ENCODE peak calls at places on chromosome 12, in ten cellular contexts. A is mammary epithelial cell, Q is GM10248, X is ovary, C is activated B cell treated with CpG ODN at 0.5 μM for 24 hours, T is A673, H is GM20000, R is tibial artery, Y is brain microvascular endothelial cell, V is heart right ventricle. B is an unnamed sample.
A peak's percentile ranks its signal among the peaks of the same experiment; 100 is the strongest.

GRCh38 chr12:119153477-119154434 is 25.0 kb upstream of the HSPB8 start:
- DNase-seq in H (no peak), X (peak; percentile 49), C (no peak), T (peak; percentile 25), Y (peak; percentile 36), V (peak; percentile 67), R (peak; percentile 89), A (no peak), Q (no peak), B (peak; percentile 30)

GRCh38 chr12:99381992-99382391 is 265.6 kb upstream of the GARIN6 start:
- DNase-seq in A (peak; percentile 1), Y (no peak), T (no peak), R (no peak), V (no peak), X (no peak), H (peak; percentile 16), Q (peak; percentile 33), C (no peak), B (no peak)

GRCh38 chr12:132488127-132489077 is 1.5 kb upstream of the FBRSL1 start:
- DNase-seq in R (no peak), X (no peak), Q (no peak), H (no peak), C (no peak), V (peak; percentile 61), A (no peak), T (no peak), Y (no peak), B (peak; percentile 49)

GRCh38 chr12:105330938-105331804 is 680 bp downstream of the C12orf75 start:
- DNase-seq in H (peak; percentile 39), V (peak; percentile 17), T (peak; percentile 47), Y (peak; percentile 16), C (no peak), A (peak; percentile 27), X (peak; percentile 29), R (no peak), Q (peak; percentile 41), B (peak; percentile 61)

GRCh38 chr12:103279444-103279843 is 216.3 kb downstream of the C12orf42 start:
- DNase-seq in C (no peak), R (no peak), T (no peak), Q (peak; percentile 67), A (peak; percentile 25), V (no peak), X (no peak), H (peak; percentile 53), Y (no peak), B (no peak)

GRCh38 chr12:6426882-6427671 is 17.7 kb upstream of the CD27 start:
- DNase-seq in Q (peak; percentile 81), C (peak; percentile 71), X (no peak), V (no peak), T (no peak), R (no peak), Y (no peak), A (no peak), H (peak; percentile 74), B (peak; percentile 99)

GRCh38 chr12:77120695-77121094 is 55.3 kb upstream of the E2F7 start:
- DNase-seq in V (no peak), Q (no peak), C (no peak), Y (peak; percentile 52), H (no peak), T (peak; percentile 22), R (no peak), A (peak; percentile 42), X (no peak), B (no peak)

GRCh38 chr12:25557830-25558436 is 4.8 kb upstream of the LMNTD1 start:
- DNase-seq in V (no peak), T (peak; percentile 64), Y (peak; percentile 40), H (peak; percentile 8), A (peak; percentile 45), Q (peak; percentile 10), C (no peak), R (no peak), X (no peak), B (peak; percentile 44)

DNA sequence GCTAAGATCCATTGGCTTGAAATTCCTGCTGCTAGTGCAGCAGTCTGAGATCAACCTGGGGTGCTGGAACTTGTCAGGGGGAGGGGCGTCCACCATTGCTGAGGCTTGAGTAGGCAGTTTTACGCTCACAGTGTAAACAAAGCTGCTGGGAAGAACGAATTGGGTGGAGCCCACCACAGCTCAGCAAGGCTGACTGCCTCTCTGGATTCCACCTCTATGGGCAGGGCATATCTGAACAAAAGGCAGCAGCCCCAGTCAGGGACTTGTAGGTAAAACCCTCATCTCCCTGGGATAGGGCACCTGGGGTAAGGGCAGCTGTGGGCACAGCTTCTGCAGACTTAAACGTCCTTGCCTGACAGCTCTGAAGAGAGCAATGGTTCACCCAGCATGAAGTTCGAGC is 191.7 kb downstream of the ALG10B start:
- DNase-seq in X (no peak), Q (no peak), R (no peak), V (no peak), C (no peak), T (no peak), H (no peak), A (peak; percentile 19), Y (no peak), B (no peak)
- TF ChIP-seq CTCF in X (no peak), Q (no peak), R (no peak), V (no peak), C (no peak), T (no peak), H (no peak), A (no peak), Y (no peak), B (no peak)

DNA sequence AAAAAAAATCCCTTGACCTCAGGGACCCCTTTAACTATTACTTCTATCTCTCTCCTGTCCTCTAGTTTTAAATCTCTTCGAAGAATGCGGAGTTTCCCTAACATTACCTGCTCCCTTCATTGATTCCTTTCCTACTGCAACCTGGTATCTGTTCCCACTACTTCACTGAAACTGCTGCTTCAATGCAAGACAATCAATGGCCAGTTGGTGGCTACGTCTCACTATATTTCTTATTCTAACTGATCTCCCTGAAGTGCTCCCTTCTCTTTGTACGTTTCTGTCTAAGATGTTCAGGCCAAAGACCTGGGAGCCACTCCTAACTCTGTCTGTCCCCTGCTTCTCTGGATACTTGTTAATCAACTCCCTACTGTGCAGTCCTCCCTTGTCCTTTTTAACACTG is 10.3 kb upstream of the KCNA1 start:
- DNase-seq in C (no peak), A (no peak), Y (no peak), H (peak; percentile 39), V (no peak), X (no peak), Q (peak; percentile 20), R (no peak), T (peak; percentile 7), B (no peak)
- TF ChIP-seq CTCF in C (no peak), A (no peak), Y (peak; percentile 34), H (peak; percentile 7), V (no peak), X (no peak), Q (peak; percentile 51), R (no peak), T (peak; percentile 14), B (no peak)

DNA sequence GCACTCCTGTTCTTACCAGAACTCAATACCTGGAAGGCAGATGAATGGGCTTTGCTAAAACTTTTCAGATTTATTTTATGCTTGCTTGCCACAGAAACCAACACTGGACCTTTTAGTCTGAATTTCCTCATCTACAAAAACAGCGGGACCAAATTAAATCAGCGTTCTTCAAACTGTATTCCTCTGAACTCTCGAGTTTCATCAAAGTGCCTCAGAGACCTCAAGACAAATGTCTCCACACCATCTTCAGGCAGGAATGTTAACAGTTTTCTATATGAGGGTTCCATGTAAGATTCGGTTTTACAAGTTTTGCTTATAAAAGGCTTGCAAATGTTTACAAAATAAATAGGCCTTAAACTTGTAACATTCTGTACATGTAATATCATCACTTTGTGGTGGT is 74.6 kb downstream of the MED13L start:
- DNase-seq in R (no peak), Q (no peak), V (no peak), H (no peak), Y (peak; percentile 9), A (no peak), T (no peak), X (no peak), C (no peak), B (no peak)
- TF ChIP-seq CTCF in R (no peak), Q (no peak), V (no peak), H (no peak), Y (peak; percentile 47), A (no peak), T (no peak), X (no peak), C (no peak), B (no peak)

GRCh38 chr12:112524676-112525425 is 106.1 kb downstream of the PTPN11 start:
- DNase-seq in Y (peak; percentile 3), V (no peak), A (peak; percentile 79), R (no peak), Q (no peak), C (no peak), H (no peak), T (no peak), X (no peak), B (no peak)
- TF ChIP-seq CTCF in Y (peak; percentile 47), V (no peak), A (peak; percentile 33), R (no peak), Q (no peak), C (no peak), H (no peak), T (no peak), X (no peak), B (no peak)

DNA sequence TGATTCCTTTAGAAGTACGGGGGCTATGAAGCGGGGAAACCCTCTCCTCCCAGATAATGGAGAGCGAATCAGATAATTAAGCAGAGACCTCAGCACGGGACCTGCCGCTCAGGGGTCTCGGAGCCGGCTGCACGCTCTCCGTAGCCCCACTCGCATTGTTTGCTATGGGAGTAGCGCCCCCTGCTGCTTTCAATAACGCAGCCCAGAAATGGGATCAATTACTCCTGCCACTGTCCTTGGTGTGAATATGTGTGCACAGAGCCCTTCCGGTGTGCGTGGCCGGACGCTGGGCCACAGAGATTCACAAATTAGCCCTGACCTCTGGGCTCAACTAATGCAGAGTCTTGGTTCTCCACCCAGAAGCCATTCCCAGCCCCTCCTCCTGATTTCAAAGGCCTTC is 76.4 kb upstream of the TMEM132C start:
- DNase-seq in A (no peak), X (no peak), Q (no peak), R (no peak), Y (no peak), H (no peak), V (no peak), C (no peak), T (no peak), B (no peak)
- TF ChIP-seq CTCF in A (no peak), X (no peak), Q (no peak), R (no peak), Y (peak; percentile 28), H (no peak), V (peak; percentile 26), C (no peak), T (peak; percentile 33), B (peak; percentile 35)